ENCODE peak calls at places on chromosome 3, in four cellular contexts. A is activated T-cell treated with anti-CD3 and anti-CD28 coated beads for 1 hour, M is ELR, P is right atrium auricular region. D is an unnamed sample.

GRCh38 chr3:197364410-197365071 is 66.1 kb upstream of the DLG1 start:
- DNase-seq in A (no peak), M (no peak), P (no peak), D (no peak)

GRCh38 chr3:138916824-138917223 is 30.1 kb downstream of the FOXL2 start:
- DNase-seq in A (no peak), M (no peak), P (no peak), D (no peak)

GRCh38 chr3:144652573-144652972 is 681.0 kb downstream of the DIPK2A start:
- DNase-seq in A (no peak), M (peak; percentile 1), P (no peak), D (no peak)

GRCh38 chr3:114456742-114457141 is 162.9 kb downstream of the TIGIT start:
- DNase-seq in A (no peak), M (no peak), P (no peak), D (no peak)

GRCh38 chr3:111581403-111582113 is 13.6 kb downstream of the ZBED2 start:
- DNase-seq in A (no peak), M (no peak), P (no peak), D (no peak)

GRCh38 chr3:185866995-185867394 is 42.2 kb upstream of the IGF2BP2 start:
- DNase-seq in A (no peak), M (no peak), P (no peak), D (no peak)

GRCh38 chr3:23712656-23713559 is 92.8 kb upstream of the UBE2E1 start:
- DNase-seq in A (no peak), M (peak; percentile 64), P (peak; percentile 77), D (peak; percentile 2)

GRCh38 chr3:72058493-72059081 is 273.6 kb upstream of the PROK2 start:
- DNase-seq in A (no peak), M (no peak), P (no peak), D (peak; percentile 98)

GRCh38 chr3:137061186-137061585 is 103.4 kb downstream of the IL20RB start:
- DNase-seq in A (no peak), M (no peak), P (no peak), D (no peak)

GRCh38 chr3:45145223-45145622 is 955 bp downstream of the CDCP1 start:
- DNase-seq in A (no peak), M (no peak), P (no peak), D (no peak)

GRCh38 chr3:20055020-20055775 is 15.0 kb downstream of the KAT2B start:
- DNase-seq in A (no peak), M (no peak), P (no peak), D (no peak)

GRCh38 chr3:17412950-17413530 is 329.4 kb downstream of the TBC1D5 start:
- DNase-seq in A (no peak), M (peak; percentile 68), P (no peak), D (no peak)

GRCh38 chr3:122892561-122892960 is 97.7 kb downstream of the SLC49A4 start:
- DNase-seq in A (no peak), M (no peak), P (no peak), D (no peak)

GRCh38 chr3:32856355-32856889 is 38.6 kb downstream of the TRIM71 start:
- DNase-seq in A (no peak), M (no peak), P (no peak), D (no peak)

D was measured in cerebellar nuclear complex.